ENCODE peak calls at places on chromosomes 12 and 14, in five cellular contexts. V is stimulated activated CD4-positive, alpha-beta T cell treated with anti-CD3 and anti-CD28 coated beads, Interleukin-1b, Interleukin-23, amount 100 ng/mL, for 48 hours; C is ascending aorta; B is NCI-H1092 treated with DMSO at 0.1 percent for 48 hours; L is adrenal gland. G is an unnamed sample.

GRCh38 chr12:44618960-44619359 is 257.2 kb downstream of the NELL2 start:
- DNase-seq in V (no peak), C (no peak), B (peak), L (no peak), G (no peak)

GRCh38 chr14:51386983-51387730 is 147.1 kb downstream of the TMX1 start:
- DNase-seq in V (no peak), C (no peak), B (no peak), L (no peak), G (no peak)

GRCh38 chr12:63382930-63383329 is 231.9 kb upstream of the AVPR1A start:
- DNase-seq in V (no peak), C (no peak), B (no peak), L (no peak), G (no peak)

GRCh38 chr14:57692671-57693070 is 173.2 kb downstream of the SLC35F4 start:
- DNase-seq in V (no peak), C (no peak), B (peak), L (no peak), G (no peak)

GRCh38 chr12:28963554-28963953 is 185.5 kb upstream of the FAR2 start:
- DNase-seq in V (no peak), C (no peak), B (no peak), L (no peak), G (no peak)

GRCh38 chr12:4824415-4824814 is 85.3 kb upstream of the KCNA1 start:
- DNase-seq in V (no peak), C (no peak), B (no peak), L (no peak), G (no peak)

GRCh38 chr12:124970647-124971402 is 18.1 kb downstream of the DHX37 start:
- DNase-seq in V (no peak), C (no peak), B (peak), L (no peak), G (no peak)

GRCh38 chr14:93056840-93057585 is 58.7 kb downstream of the ITPK1 start:
- DNase-seq in V (no peak), C (no peak), B (no peak), L (peak), G (no peak)

GRCh38 chr14:30330452-30330851 is 228.5 kb upstream of the G2E3 start:
- DNase-seq in V (no peak), C (no peak), B (no peak), L (no peak), G (no peak)

GRCh38 chr12:30117483-30117882 is 333.7 kb upstream of the TMTC1 start:
- DNase-seq in V (no peak), C (no peak), B (no peak), L (no peak), G (no peak)

GRCh38 chr14:100824156-100824555 is 1.8 kb upstream of the MEG3 start:
- DNase-seq in V (no peak), C (no peak), B (no peak), L (peak), G (no peak)